ENCODE peak calls at places on chromosome 19, in ten cellular contexts. M is coronary artery, J is iris pigment epithelial cell, V is kidney tubule cell, Y is GM23248, C is activated T-helper 1 cell treated with Interleukin-2 at 50 U/mL for 16 hours, Z is colonic mucosa, R is mesothelial cell of epicardium, W is body of pancreas, I is AG04450. Q is an unnamed sample.

GRCh38 chr19:14407889-14408640 is 11.1 kb downstream of the DDX39A start:
- DNase-seq in M (no peak), J (no peak), V (no peak), Y (no peak), C (no peak), Z (peak; percentile 90), R (no peak), W (no peak), I (no peak), Q (no peak)

GRCh38 chr19:9934132-9934950 is 2.0 kb downstream of the OLFM2 start:
- DNase-seq in M (no peak), J (peak; percentile 42), V (peak; percentile 60), Y (peak; percentile 90), C (peak; percentile 60), Z (peak; percentile 81), R (peak; percentile 82), W (peak; percentile 68), I (no peak), Q (peak; percentile 63)

GRCh38 chr19:54608792-54609191 is 15.4 kb downstream of the LILRA1 start:
- DNase-seq in M (no peak), J (no peak), V (no peak), Y (no peak), C (no peak), Z (no peak), R (no peak), W (no peak), I (no peak), Q (no peak)

GRCh38 chr19:56751078-56751489 is 79.5 kb upstream of the ZNF835 start:
- DNase-seq in M (no peak), J (peak; percentile 6), V (peak; percentile 17), Y (no peak), C (no peak), Z (no peak), R (no peak), W (peak; percentile 14), I (no peak), Q (no peak)

GRCh38 chr19:19207637-19208582 is 3.8 kb upstream of the NCAN start:
- DNase-seq in M (no peak), J (no peak), V (no peak), Y (no peak), C (no peak), Z (peak; percentile 40), R (no peak), W (no peak), I (no peak), Q (no peak)

GRCh38 chr19:3620145-3620816 is 6.3 kb downstream of the CACTIN start:
- DNase-seq in M (no peak), J (no peak), V (no peak), Y (peak; percentile 27), C (no peak), Z (no peak), R (no peak), W (no peak), I (no peak), Q (no peak)

GRCh38 chr19:49858591-49858985 is 7.6 kb downstream of the PTOV1 start:
- DNase-seq in M (no peak), J (no peak), V (no peak), Y (peak; percentile 27), C (no peak), Z (no peak), R (no peak), W (no peak), I (no peak), Q (no peak)

GRCh38 chr19:51567583-51567982 is 3.5 kb upstream of the ZNF175 start:
- DNase-seq in M (no peak), J (no peak), V (no peak), Y (no peak), C (no peak), Z (no peak), R (no peak), W (no peak), I (no peak), Q (no peak)

GRCh38 chr19:18108897-18109296 is 11.3 kb downstream of the MAST3 start:
- DNase-seq in M (no peak), J (no peak), V (no peak), Y (no peak), C (no peak), Z (peak; percentile 69), R (no peak), W (no peak), I (no peak), Q (no peak)

GRCh38 chr19:16071072-16071691 is 5.1 kb upstream of the TPM4 start:
- DNase-seq in M (no peak), J (no peak), V (no peak), Y (no peak), C (no peak), Z (no peak), R (no peak), W (no peak), I (no peak), Q (no peak)

GRCh38 chr19:29323972-29324680 is 111.2 kb upstream of the UQCRFS1 start:
- DNase-seq in M (peak; percentile 59), J (no peak), V (no peak), Y (no peak), C (no peak), Z (peak; percentile 3), R (no peak), W (no peak), I (no peak), Q (no peak)

GRCh38 chr19:14139944-14140343 is 3.6 kb upstream of the ASF1B start:
- DNase-seq in M (no peak), J (peak; percentile 59), V (no peak), Y (no peak), C (no peak), Z (no peak), R (no peak), W (no peak), I (no peak), Q (no peak)

GRCh38 chr19:2282062-2282861 is at the start of gene PEAK3:
- DNase-seq in M (no peak), J (peak; percentile 53), V (peak; percentile 39), Y (peak; percentile 45), C (no peak), Z (peak; percentile 67), R (no peak), W (peak; percentile 54), I (no peak), Q (no peak)